ENCODE peak calls at places on chromosome 6, in four cellular contexts. D, J, V and Z are unnamed samples.

GRCh38 chr6:159953091-159953581 is 15.7 kb upstream of the IGF2R start:
- DNase-seq in D (peak), V (no peak), J (no peak), Z (no peak)

GRCh38 chr6:4133941-4134838 is 1.2 kb downstream of the ECI2 start:
- DNase-seq in J (peak), D (no peak), V (no peak), Z (peak)

GRCh38 chr6:107600936-107601335 is 111.0 kb downstream of the SOBP start:
- DNase-seq in D (peak), V (peak), J (no peak), Z (peak)

GRCh38 chr6:38034269-38034914 is 214.9 kb downstream of the ZFAND3 start:
- DNase-seq in J (no peak), V (no peak), D (peak), Z (peak)

GRCh38 chr6:1770435-1770843 is 160.7 kb downstream of the FOXC1 start:
- DNase-seq in V (no peak), D (peak), J (no peak), Z (no peak)

GRCh38 chr6:86937219-86938079 is at the start of gene HTR1E:
- DNase-seq in J (peak), D (peak), V (peak), Z (no peak)

GRCh38 chr6:159117541-159117940 is 51.7 kb upstream of the FNDC1 start:
- DNase-seq in V (no peak), J (no peak), D (no peak), Z (no peak)

GRCh38 chr6:167764713-167765479 is 61.8 kb upstream of the AFDN start:
- DNase-seq in V (no peak), D (no peak), J (no peak), Z (no peak)

GRCh38 chr6:107674995-107675738 is 148.9 kb downstream of the SCML4 start:
- DNase-seq in D (peak), J (peak), V (peak), Z (peak)

GRCh38 chr6:100226811-100227210 is 232.8 kb upstream of the MCHR2 start:
- DNase-seq in V (no peak), J (no peak), D (no peak), Z (no peak)

GRCh38 chr6:63573899-63574553 is 1.7 kb downstream of the LOC128125822 start:
- DNase-seq in D (peak), V (peak), J (no peak), Z (peak)

GRCh38 chr6:12356983-12357972 is 67.1 kb downstream of the EDN1 start:
- DNase-seq in J (no peak), D (no peak), V (no peak), Z (no peak)

GRCh38 chr6:3912366-3913076 is 63.3 kb downstream of the FAM50B start:
- DNase-seq in V (no peak), J (peak), D (peak), Z (no peak)

GRCh38 chr6:146410851-146411595 is 132.6 kb upstream of the RAB32 start:
- DNase-seq in V (no peak), J (no peak), D (no peak), Z (no peak)

GRCh38 chr6:144715344-144715743 is 430.2 kb downstream of the UTRN start:
- DNase-seq in J (no peak), V (no peak), D (no peak), Z (peak)

GRCh38 chr6:165055231-165055630 is 254.2 kb downstream of the C6orf118 start:
- DNase-seq in J (no peak), V (peak), D (no peak), Z (peak)

GRCh38 chr6:166490671-166491500 is 95.6 kb downstream of the RAMACL start:
- DNase-seq in D (peak), V (no peak), J (no peak), Z (no peak)

GRCh38 chr6:54236984-54237383 is 71.3 kb upstream of the TINAG start:
- DNase-seq in J (no peak), D (no peak), V (no peak), Z (peak)

GRCh38 chr6:14972379-14973067 is 273.3 kb upstream of the JARID2 start:
- DNase-seq in D (no peak), V (no peak), J (no peak), Z (no peak)

GRCh38 chr6:157585274-157586087 is 204.5 kb downstream of the ZDHHC14 start:
- DNase-seq in V (no peak), J (no peak), D (no peak), Z (no peak)

GRCh38 chr6:35719830-35720733 is 16.8 kb upstream of the ARMC12 start:
- DNase-seq in D (peak), J (peak), V (peak), Z (peak)

GRCh38 chr6:29131691-29132090 is 23.8 kb downstream of the OR2J3 start:
- DNase-seq in J (no peak), V (no peak), D (no peak), Z (no peak)

GRCh38 chr6:69961251-69961650 is 94.9 kb downstream of the COL19A1 start:
- DNase-seq in J (no peak), D (no peak), V (no peak), Z (no peak)

GRCh38 chr6:31701666-31702420 is 1.3 kb downstream of the ABHD16A start:
- DNase-seq in D (peak), J (no peak), V (no peak), Z (no peak)

GRCh38 chr6:151242420-151242841 is 2.7 kb downstream of the AKAP12 start:
- DNase-seq in D (no peak), V (no peak), J (no peak), Z (peak)

GRCh38 chr6:41921712-41921998 is 356 bp downstream of the BYSL start:
- DNase-seq in D (no peak), V (no peak), J (no peak), Z (no peak)

GRCh38 chr6:111776236-111777189 is 96.7 kb downstream of the FYN start:
- DNase-seq in V (no peak), J (no peak), D (no peak), Z (no peak)

GRCh38 chr6:31114970-31115849 is 610 bp downstream of the PSORS1C1 start:
- DNase-seq in D (peak), J (no peak), V (no peak), Z (peak)

GRCh38 chr6:66993272-66993671 is 1286.2 kb upstream of the EYS start:
- DNase-seq in D (no peak), V (no peak), J (no peak), Z (no peak)

GRCh38 chr6:139452176-139452876 is 77.9 kb upstream of the CITED2 start:
- DNase-seq in J (no peak), D (peak), V (no peak), Z (peak)

GRCh38 chr6:1122083-1122482 is 189.8 kb upstream of the FOXQ1 start:
- DNase-seq in V (no peak), J (no peak), D (no peak), Z (no peak)

GRCh38 chr6:134436950-134437349 is 119.0 kb upstream of the SGK1 start:
- DNase-seq in V (no peak), J (no peak), D (peak), Z (no peak)

DNA sequence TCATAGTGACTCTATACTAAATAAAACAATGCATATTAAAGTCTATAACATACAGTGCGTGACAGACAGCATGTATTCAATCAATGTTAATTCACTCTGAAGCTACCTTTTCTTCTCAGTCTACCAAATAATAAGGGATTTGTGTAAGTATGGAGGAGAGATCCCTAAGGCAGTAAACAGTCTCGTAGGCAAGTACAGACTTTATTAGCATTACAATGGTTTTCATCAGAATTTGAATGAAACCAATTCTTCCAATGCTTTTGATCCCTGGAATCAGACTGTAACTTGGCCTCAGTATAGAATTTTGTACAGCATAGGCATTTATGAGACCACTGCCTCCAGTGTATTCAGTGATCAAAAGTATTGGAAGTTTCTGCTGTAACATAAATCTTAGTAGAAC is 19.5 kb downstream of the LYRM4 start:
- DNase-seq in V (no peak), D (no peak), J (no peak), Z (no peak)
- H3K56ac ChIP-seq in V (no peak), D (no peak), J (no peak), Z (no peak)

GRCh38 chr6:19802656-19803055 is 34.5 kb upstream of the ID4 start:
- DNase-seq in D (no peak), V (no peak), J (no peak), Z (no peak)
- H3K27ac ChIP-seq in D (no peak), V (no peak), J (no peak), Z (no peak)

DNA sequence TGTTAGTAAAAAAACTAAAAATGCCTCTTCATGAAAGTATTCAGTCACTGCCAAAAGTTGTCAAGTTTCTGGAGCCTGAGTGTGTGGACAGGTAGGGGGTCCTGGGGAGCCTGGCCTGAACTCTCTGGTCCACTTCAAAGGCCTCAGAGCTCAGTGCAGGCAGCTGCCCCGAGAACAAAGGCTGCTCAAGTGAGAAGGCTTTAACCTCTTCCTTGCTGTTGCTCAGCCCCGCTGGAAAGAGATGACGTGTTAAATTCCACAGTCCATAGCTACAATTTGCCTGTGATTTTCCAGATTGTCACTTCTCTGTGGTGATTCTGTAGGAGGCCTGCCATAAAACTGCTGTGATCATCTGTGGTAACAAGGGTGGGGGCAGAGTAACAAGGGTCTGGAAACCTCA is 96.9 kb downstream of the FAM120B start:
- DNase-seq in D (peak), V (peak), J (no peak), Z (peak)
- H2BK5ac ChIP-seq in D (peak), V (no peak), J (no peak), Z (no peak)

GRCh38 chr6:168928012-168928411 is 325.6 kb downstream of the THBS2 start:
- DNase-seq in V (no peak), D (no peak), J (no peak), Z (no peak)

GRCh38 chr6:168925671-168926070 is 328.0 kb downstream of the THBS2 start:
- DNase-seq in V (no peak), J (no peak), D (no peak), Z (no peak)

GRCh38 chr6:168927026-168927425 is 326.6 kb downstream of the THBS2 start:
- DNase-seq in V (no peak), J (no peak), D (no peak), Z (no peak)

GRCh38 chr6:168923171-168923570 is 330.5 kb downstream of the THBS2 start:
- DNase-seq in J (no peak), D (no peak), V (no peak), Z (no peak)

DNA sequence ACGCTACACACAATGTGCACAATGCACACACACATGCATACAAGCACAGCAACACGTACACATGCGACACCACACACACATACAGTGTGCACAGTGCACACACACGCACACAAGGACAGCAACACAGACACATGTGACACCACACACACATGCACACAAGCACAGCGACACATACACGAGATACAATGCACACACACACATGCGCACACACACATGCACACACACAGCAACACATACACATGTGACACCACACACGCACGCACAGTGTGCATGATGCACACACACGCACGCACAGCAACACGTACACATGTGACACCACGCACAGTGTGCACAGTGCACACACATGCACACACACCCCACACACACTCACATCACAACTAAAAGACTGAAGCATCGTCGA is 327.3 kb downstream of the THBS2 start:
- DNase-seq in J (no peak), D (no peak), V (no peak), Z (no peak)
- H3K56ac ChIP-seq in J (no peak), D (no peak), V (no peak), Z (no peak)

DNA sequence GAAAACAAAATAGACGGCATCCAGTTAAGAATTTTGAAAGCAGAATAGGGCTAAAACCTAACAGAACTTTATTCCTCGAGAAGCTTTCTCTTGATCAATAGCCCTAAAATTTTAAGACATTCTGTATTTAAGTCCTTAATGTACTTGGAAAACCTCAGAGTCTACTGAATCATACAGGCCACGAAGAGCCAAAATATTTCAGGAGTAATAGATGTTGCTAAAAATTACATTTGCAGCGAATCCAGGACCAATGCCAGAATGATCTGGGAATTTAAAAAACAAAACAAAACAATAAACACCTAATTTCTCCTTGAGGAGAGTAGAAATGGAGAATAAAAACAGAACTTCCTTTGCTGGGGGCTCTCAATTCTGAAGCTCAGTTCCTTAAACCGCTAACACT is 23.3 kb downstream of the ATXN1 start:
- DNase-seq in V (no peak), J (no peak), D (peak), Z (no peak)
- H3K27ac ChIP-seq in V (no peak), J (no peak), D (no peak), Z (no peak)

GRCh38 chr6:73581293-73581692 is 60.5 kb upstream of the EEF1A1 start:
- DNase-seq in D (no peak), J (no peak), V (no peak), Z (no peak)

GRCh38 chr6:73580247-73581149 is 59.7 kb upstream of the EEF1A1 start:
- DNase-seq in V (peak), D (peak), J (peak), Z (peak)

GRCh38 chr6:73586416-73586974 is 65.7 kb upstream of the EEF1A1 start:
- DNase-seq in D (peak), V (no peak), J (no peak), Z (no peak)

GRCh38 chr6:73579851-73580246 is 59.0 kb upstream of the EEF1A1 start:
- DNase-seq in J (no peak), V (peak), D (peak), Z (peak)

GRCh38 chr6:73585566-73586415 is 65.0 kb upstream of the EEF1A1 start:
- DNase-seq in V (peak), J (no peak), D (peak), Z (peak)
- H2BK5ac ChIP-seq in V (peak), J (peak), D (peak), Z (no peak)

GRCh38 chr6:72665599-72665998 is 43.7 kb downstream of the KCNQ5 start:
- DNase-seq in D (no peak), V (no peak), J (no peak), Z (no peak)
- H3K56ac ChIP-seq in D (no peak), V (no peak), J (no peak), Z (no peak)